ENCODE peak calls at places on chromosomes 5 and 9, in nine cellular contexts. N, S, T, H, G, V, I, M and Q are unnamed samples.
A peak's percentile ranks its signal among the peaks of the same experiment; 100 is the strongest.

GRCh38 chr9:121999556-121999955 is 93.6 kb downstream of the TTLL11 start:
- DNase-seq in N (no peak), S (no peak), T (no peak), H (no peak), G (no peak), V (no peak), I (no peak), M (no peak), Q (no peak)

GRCh38 chr5:65113766-65114165 is 345.0 kb downstream of the CWC27 start:
- DNase-seq in N (no peak), S (no peak), T (no peak), H (no peak), G (no peak), V (no peak), I (no peak), M (no peak), Q (no peak)

GRCh38 chr5:179287071-179287470 is 58.2 kb downstream of the ADAMTS2 start:
- DNase-seq in N (no peak), S (no peak), T (no peak), H (no peak), G (no peak), V (no peak), I (no peak), M (no peak), Q (no peak)

GRCh38 chr5:131258733-131259132 is 5.1 kb upstream of the CDC42SE2 start:
- DNase-seq in N (no peak), S (no peak), T (no peak), H (no peak), G (no peak), V (no peak), I (no peak), M (no peak), Q (no peak)

GRCh38 chr9:134171316-134172197 is 7.2 kb upstream of the RNU6ATAC start:
- DNase-seq in N (no peak), S (no peak), T (peak; percentile 90), H (no peak), G (peak; percentile 54), V (peak; percentile 64), I (no peak), M (peak; percentile 74), Q (no peak)

GRCh38 chr9:72454871-72455471 is 66.4 kb upstream of the TMC1 start:
- DNase-seq in N (no peak), S (no peak), T (peak; percentile 42), H (peak; percentile 77), G (no peak), V (no peak), I (no peak), M (no peak), Q (no peak)

GRCh38 chr5:851553-851952 is 767 bp upstream of the ZDHHC11 start:
- DNase-seq in N (no peak), S (no peak), T (no peak), H (no peak), G (no peak), V (no peak), I (no peak), M (no peak), Q (no peak)

GRCh38 chr5:3606121-3606831 is 10.6 kb downstream of the IRX1 start:
- DNase-seq in N (no peak), S (no peak), T (no peak), H (peak; percentile 72), G (no peak), V (no peak), I (no peak), M (no peak), Q (no peak)

GRCh38 chr9:126116351-126117157 is 210.1 kb upstream of the MVB12B start:
- DNase-seq in N (no peak), S (no peak), T (no peak), H (peak; percentile 47), G (no peak), V (no peak), I (no peak), M (no peak), Q (no peak)

GRCh38 chr5:143714629-143715028 is 97.3 kb upstream of the HMHB1 start:
- DNase-seq in N (no peak), S (no peak), T (no peak), H (no peak), G (no peak), V (no peak), I (no peak), M (peak; percentile 35), Q (no peak)